ENCODE peak calls at places on chromosomes 4 and X, in five cellular contexts. K is K562, H is HepG2, O is HCT116, R is SK-N-SH. S is an unnamed sample.

GRCh38 chrX:10278716-10279115 is 121.9 kb downstream of the CLCN4 start:
- DNase-seq in K (no peak), H (no peak), O (no peak), R (no peak), S (no peak)

GRCh38 chrX:37922926-37923325 is 75.6 kb upstream of the DYNLT3 start:
- DNase-seq in K (no peak), H (no peak), O (no peak), R (no peak), S (no peak)

GRCh38 chr4:125750827-125751466 is 436.2 kb downstream of the FAT4 start:
- DNase-seq in K (no peak), H (peak; percentile 23), O (no peak), R (peak; percentile 29), S (no peak)

GRCh38 chr4:3860913-3861636 is 94.9 kb downstream of the ADRA2C start:
- DNase-seq in K (no peak), H (no peak), O (no peak), R (no peak), S (no peak)

GRCh38 chrX:6049132-6049531 is 179.5 kb downstream of the NLGN4X start:
- DNase-seq in K (no peak), H (no peak), O (no peak), R (no peak), S (no peak)

GRCh38 chrX:64265265-64265664 is 34.9 kb upstream of the ASB12 start:
- DNase-seq in K (no peak), H (no peak), O (no peak), R (no peak), S (no peak)

GRCh38 chr4:139641218-139641617 is 24.4 kb upstream of the MGST2 start:
- DNase-seq in K (no peak), H (peak; percentile 69), O (no peak), R (no peak), S (no peak)

GRCh38 chr4:53123819-53124218 is 242.0 kb downstream of the SCFD2 start:
- DNase-seq in K (no peak), H (peak; percentile 29), O (no peak), R (no peak), S (no peak)

GRCh38 chr4:102518703-102519131 is 17.6 kb downstream of the NFKB1 start:
- DNase-seq in K (no peak), H (no peak), O (no peak), R (no peak), S (no peak)

GRCh38 chr4:73458184-73459047 is 22.4 kb downstream of the AFP start:
- DNase-seq in K (no peak), H (no peak), O (no peak), R (no peak), S (no peak)

GRCh38 chr4:1041147-1041935 is 29.9 kb downstream of the FGFRL1 start:
- DNase-seq in K (peak; percentile 84), H (no peak), O (no peak), R (no peak), S (no peak)

GRCh38 chr4:41028392-41029076 is 185.8 kb downstream of the APBB2 start:
- DNase-seq in K (no peak), H (no peak), O (no peak), R (no peak), S (peak; percentile 15)

GRCh38 chr4:93334003-93334402 is 494.6 kb upstream of the ATOH1 start:
- DNase-seq in K (no peak), H (no peak), O (no peak), R (no peak), S (peak; percentile 45)

GRCh38 chrX:40105791-40106676 is 8.3 kb upstream of the BCOR start:
- DNase-seq in K (peak; percentile 46), H (no peak), O (no peak), R (peak; percentile 76), S (no peak)

GRCh38 chr4:7073526-7074390 is 5.9 kb upstream of the GRPEL1 start:
- DNase-seq in K (peak; percentile 84), H (peak; percentile 77), O (peak; percentile 65), R (peak; percentile 87), S (no peak)

GRCh38 chr4:148258526-148258925 is 183.7 kb downstream of the NR3C2 start:
- DNase-seq in K (no peak), H (no peak), O (no peak), R (no peak), S (no peak)

GRCh38 chrX:126836195-126836594 is 16.7 kb downstream of the PRR32 start:
- DNase-seq in K (no peak), H (no peak), O (no peak), R (no peak), S (no peak)

GRCh38 chrX:31126205-31126604 is 54.4 kb upstream of the FTHL17 start:
- DNase-seq in K (no peak), H (no peak), O (no peak), R (no peak), S (no peak)

GRCh38 chrX:118272237-118272636 is 73.7 kb upstream of the WDR44 start:
- DNase-seq in K (no peak), H (no peak), O (no peak), R (no peak), S (no peak)

GRCh38 chrX:74325130-74326059 is 21.4 kb downstream of the ZCCHC13 start:
- DNase-seq in K (peak; percentile 41), H (no peak), O (no peak), R (peak; percentile 55), S (no peak)

GRCh38 chr4:122874194-122874593 is 47.6 kb downstream of the FGF2 start:
- DNase-seq in K (no peak), H (peak; percentile 5), O (no peak), R (no peak), S (no peak)

GRCh38 chrX:68941385-68941952 is 112.6 kb downstream of the EFNB1 start:
- DNase-seq in K (no peak), H (no peak), O (no peak), R (no peak), S (no peak)

GRCh38 chr4:119958983-119959382 is 107.7 kb downstream of the MAD2L1 start:
- DNase-seq in K (no peak), H (no peak), O (no peak), R (no peak), S (no peak)

GRCh38 chrX:44303119-44303518 is 40.4 kb downstream of the EFHC2 start:
- DNase-seq in K (no peak), H (no peak), O (no peak), R (no peak), S (no peak)

GRCh38 chr4:98566491-98567008 is 91.9 kb downstream of the TSPAN5 start:
- DNase-seq in K (no peak), H (no peak), O (no peak), R (no peak), S (no peak)

GRCh38 chr4:15147709-15148651 is 145.7 kb downstream of the CPEB2 start:
- DNase-seq in K (no peak), H (peak; percentile 59), O (no peak), R (no peak), S (no peak)

GRCh38 chr4:103934178-103934789 is 214.5 kb upstream of the TACR3 start:
- DNase-seq in K (peak; percentile 25), H (peak; percentile 41), O (peak; percentile 58), R (peak; percentile 33), S (no peak)

GRCh38 chr4:84498203-84499026 is 677 bp downstream of the NKX6-1 start:
- DNase-seq in K (no peak), H (no peak), O (peak; percentile 8), R (peak; percentile 46), S (no peak)

GRCh38 chrX:151176351-151176750 is at the start of gene GPR50:
- DNase-seq in K (no peak), H (no peak), O (no peak), R (no peak), S (no peak)

GRCh38 chr4:102574317-102574716 is 73.2 kb downstream of the NFKB1 start:
- DNase-seq in K (no peak), H (no peak), O (no peak), R (no peak), S (no peak)

GRCh38 chr4:2811830-2812599 is 19.1 kb downstream of the SH3BP2 start:
- DNase-seq in K (no peak), H (peak; percentile 59), O (peak; percentile 16), R (peak; percentile 82), S (peak; percentile 40)

DNA sequence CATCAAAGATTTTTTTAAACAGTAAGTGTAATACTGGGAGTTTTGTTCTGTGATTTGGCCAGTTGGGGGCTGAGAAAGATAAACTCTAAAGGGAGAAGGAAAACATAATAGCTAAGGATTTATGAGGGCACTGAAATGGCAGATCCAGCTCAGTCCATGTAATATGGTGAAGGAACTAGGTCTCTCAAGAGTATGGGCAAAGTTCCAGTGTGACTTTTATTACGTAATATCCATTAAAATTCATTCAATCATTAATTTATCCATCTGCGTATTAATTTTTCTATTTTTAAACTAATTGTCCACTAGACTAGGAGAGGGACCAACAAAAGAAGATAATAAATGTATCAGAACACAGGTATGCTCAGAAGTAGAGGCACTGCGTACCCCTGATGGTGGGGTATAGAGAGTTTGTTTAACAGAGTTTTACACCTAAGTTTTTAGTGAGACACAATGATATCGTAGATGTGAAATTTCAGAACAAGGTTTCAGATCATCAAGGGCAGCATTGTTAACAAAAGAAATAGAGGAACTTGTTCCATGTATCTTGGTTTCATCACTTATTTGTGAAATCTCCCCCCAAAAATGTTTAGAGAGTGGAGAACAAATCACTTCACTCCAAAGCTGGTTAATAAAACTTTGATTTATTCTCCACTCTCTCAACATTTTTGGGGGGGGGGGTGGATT is 351.1 kb downstream of the GRXCR1 start:
- DNase-seq in K (no peak), H (no peak), O (no peak), R (no peak), S (no peak)
- TF ChIP-seq ZBTB33 in K (no peak), H (no peak), O (no peak), R (no peak), S (no peak)

GRCh38 chr4:173057906-173058305 is 110.7 kb upstream of the GALNT7 start:
- DNase-seq in K (no peak), H (no peak), O (no peak), R (no peak), S (no peak)

GRCh38 chr4:173056271-173056670 is 112.3 kb upstream of the GALNT7 start:
- DNase-seq in K (no peak), H (no peak), O (no peak), R (no peak), S (no peak)

GRCh38 chr4:173056708-173057107 is 111.9 kb upstream of the GALNT7 start:
- DNase-seq in K (no peak), H (no peak), O (no peak), R (no peak), S (no peak)

GRCh38 chr4:173061160-173061559 is 107.5 kb upstream of the GALNT7 start:
- DNase-seq in K (no peak), H (no peak), O (no peak), R (no peak), S (no peak)

DNA sequence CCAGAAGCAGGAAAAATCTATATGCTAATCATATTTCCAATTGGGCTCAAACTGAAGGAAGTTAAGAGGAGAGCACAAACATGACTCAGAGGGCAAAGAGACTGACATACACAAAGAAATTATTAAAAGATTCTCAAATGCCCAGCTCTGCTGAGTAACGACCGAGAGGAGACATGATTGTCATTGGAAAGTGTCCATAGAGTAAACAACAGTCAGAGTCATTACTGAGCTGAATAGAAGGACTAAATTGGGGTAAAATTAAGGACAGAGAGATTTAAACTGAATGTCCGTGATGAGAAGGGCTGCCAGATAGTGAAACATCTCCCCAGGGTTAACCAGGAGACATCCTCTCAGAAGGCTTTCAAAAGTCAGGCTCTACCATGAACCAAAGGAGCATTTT is 111.2 kb upstream of the GALNT7 start:
- DNase-seq in K (no peak), H (no peak), O (no peak), R (no peak), S (no peak)
- TF ChIP-seq ZBTB33 in K (no peak), H (no peak), O (no peak), R (no peak), S (no peak)

GRCh38 chr4:55925235-55925634 is 23.5 kb upstream of the CEP135 start:
- DNase-seq in K (no peak), H (no peak), O (no peak), R (no peak), S (no peak)
- TF ChIP-seq ZBTB33 in K (no peak), H (no peak), O (no peak), R (no peak), S (no peak)

GRCh38 chr4:81227968-81228367 is 12.9 kb upstream of the PRKG2 start:
- DNase-seq in K (no peak), H (no peak), O (no peak), R (no peak), S (no peak)
- TF ChIP-seq ZBTB33 in K (no peak), H (no peak), O (no peak), R (no peak), S (no peak)